ENCODE peak calls at places on chromosome 19, in eight cellular contexts. One of them, this sample, is unnamed.

GRCh38 chr19:39046037-39046821 is 13.9 kb upstream of the FBXO27 start:
- DNase-seq in head of caudate nucleus: no peak
- DNase-seq in AG10803: no peak
- DNase-seq in anterior cingulate cortex: no peak
- DNase-seq in endothelial cell: no peak
- DNase-seq in neuronal stem cell: no peak
- DNase-seq in activated CD4-positive, alpha-beta memory T cell treated with anti-CD3 and anti-CD28 coated beads for 36 hours: no peak
- DNase-seq in WTC11: no peak
- DNase-seq in this sample: peak

GRCh38 chr19:6038634-6039405 is 60.9 kb upstream of the RANBP3 start:
- DNase-seq in activated CD4-positive, alpha-beta memory T cell treated with anti-CD3 and anti-CD28 coated beads for 36 hours: peak
- DNase-seq in WTC11: no peak
- DNase-seq in AG10803: no peak
- DNase-seq in endothelial cell: no peak
- DNase-seq in neuronal stem cell: no peak
- DNase-seq in anterior cingulate cortex: no peak
- DNase-seq in head of caudate nucleus: no peak
- DNase-seq in this sample: no peak

GRCh38 chr19:32233885-32234284 is 111.5 kb upstream of the ZNF507 start:
- DNase-seq in activated CD4-positive, alpha-beta memory T cell treated with anti-CD3 and anti-CD28 coated beads for 36 hours: no peak
- DNase-seq in neuronal stem cell: no peak
- DNase-seq in endothelial cell: no peak
- DNase-seq in head of caudate nucleus: no peak
- DNase-seq in AG10803: no peak
- DNase-seq in WTC11: no peak
- DNase-seq in anterior cingulate cortex: no peak
- DNase-seq in this sample: no peak

GRCh38 chr19:53394974-53395839 is at the start of gene ZNF765:
- DNase-seq in WTC11: peak
- DNase-seq in AG10803: peak
- DNase-seq in anterior cingulate cortex: peak
- DNase-seq in neuronal stem cell: peak
- DNase-seq in endothelial cell: peak
- DNase-seq in activated CD4-positive, alpha-beta memory T cell treated with anti-CD3 and anti-CD28 coated beads for 36 hours: peak
- DNase-seq in head of caudate nucleus: peak
- DNase-seq in this sample: peak

GRCh38 chr19:13103585-13103923 is 896 bp upstream of the LYL1 start:
- DNase-seq in WTC11: no peak
- DNase-seq in anterior cingulate cortex: no peak
- DNase-seq in endothelial cell: no peak
- DNase-seq in activated CD4-positive, alpha-beta memory T cell treated with anti-CD3 and anti-CD28 coated beads for 36 hours: no peak
- DNase-seq in head of caudate nucleus: no peak
- DNase-seq in neuronal stem cell: no peak
- DNase-seq in AG10803: no peak
- DNase-seq in this sample: no peak

GRCh38 chr19:41299046-41299754 is 10.8 kb upstream of the CCDC97 start:
- DNase-seq in WTC11: no peak
- DNase-seq in endothelial cell: no peak
- DNase-seq in head of caudate nucleus: no peak
- DNase-seq in neuronal stem cell: no peak
- DNase-seq in activated CD4-positive, alpha-beta memory T cell treated with anti-CD3 and anti-CD28 coated beads for 36 hours: no peak
- DNase-seq in anterior cingulate cortex: no peak
- DNase-seq in AG10803: peak
- DNase-seq in this sample: no peak

GRCh38 chr19:1513492-1514294 is 874 bp upstream of the ADAMTSL5 start:
- DNase-seq in AG10803: peak
- DNase-seq in anterior cingulate cortex: no peak
- DNase-seq in WTC11: peak
- DNase-seq in neuronal stem cell: no peak
- DNase-seq in head of caudate nucleus: no peak
- DNase-seq in activated CD4-positive, alpha-beta memory T cell treated with anti-CD3 and anti-CD28 coated beads for 36 hours: peak
- DNase-seq in endothelial cell: peak
- DNase-seq in this sample: peak

GRCh38 chr19:44943801-44944249 is 1.8 kb downstream of the APOC4 start:
- DNase-seq in WTC11: no peak
- DNase-seq in neuronal stem cell: no peak
- DNase-seq in endothelial cell: no peak
- DNase-seq in anterior cingulate cortex: no peak
- DNase-seq in activated CD4-positive, alpha-beta memory T cell treated with anti-CD3 and anti-CD28 coated beads for 36 hours: no peak
- DNase-seq in head of caudate nucleus: peak
- DNase-seq in AG10803: peak
- DNase-seq in this sample: no peak

GRCh38 chr19:23996549-23996948 is 81.9 kb downstream of the ZNF726 start:
- DNase-seq in AG10803: no peak
- DNase-seq in head of caudate nucleus: no peak
- DNase-seq in neuronal stem cell: no peak
- DNase-seq in anterior cingulate cortex: no peak
- DNase-seq in activated CD4-positive, alpha-beta memory T cell treated with anti-CD3 and anti-CD28 coated beads for 36 hours: no peak
- DNase-seq in WTC11: peak
- DNase-seq in endothelial cell: peak
- DNase-seq in this sample: peak

GRCh38 chr19:45182758-45183157 is 4.2 kb downstream of the BLOC1S3 start:
- DNase-seq in anterior cingulate cortex: no peak
- DNase-seq in endothelial cell: no peak
- DNase-seq in head of caudate nucleus: no peak
- DNase-seq in WTC11: no peak
- DNase-seq in AG10803: no peak
- DNase-seq in neuronal stem cell: no peak
- DNase-seq in activated CD4-positive, alpha-beta memory T cell treated with anti-CD3 and anti-CD28 coated beads for 36 hours: no peak
- DNase-seq in this sample: no peak

GRCh38 chr19:33841685-33842084 is 45.0 kb downstream of the KCTD15 start:
- DNase-seq in neuronal stem cell: no peak
- DNase-seq in WTC11: no peak
- DNase-seq in anterior cingulate cortex: no peak
- DNase-seq in activated CD4-positive, alpha-beta memory T cell treated with anti-CD3 and anti-CD28 coated beads for 36 hours: no peak
- DNase-seq in AG10803: no peak
- DNase-seq in endothelial cell: no peak
- DNase-seq in head of caudate nucleus: peak
- DNase-seq in this sample: no peak

GRCh38 chr19:1052349-1052967 is 12.6 kb downstream of the ABCA7 start:
- DNase-seq in endothelial cell: no peak
- DNase-seq in anterior cingulate cortex: no peak
- DNase-seq in WTC11: no peak
- DNase-seq in AG10803: no peak
- DNase-seq in activated CD4-positive, alpha-beta memory T cell treated with anti-CD3 and anti-CD28 coated beads for 36 hours: no peak
- DNase-seq in head of caudate nucleus: no peak
- DNase-seq in neuronal stem cell: no peak
- DNase-seq in this sample: no peak

GRCh38 chr19:51470966-51471365 is 7.4 kb upstream of the CEACAM18 start:
- DNase-seq in anterior cingulate cortex: no peak
- DNase-seq in activated CD4-positive, alpha-beta memory T cell treated with anti-CD3 and anti-CD28 coated beads for 36 hours: no peak
- DNase-seq in WTC11: no peak
- DNase-seq in neuronal stem cell: no peak
- DNase-seq in head of caudate nucleus: no peak
- DNase-seq in endothelial cell: no peak
- DNase-seq in AG10803: no peak
- DNase-seq in this sample: no peak

GRCh38 chr19:41637484-41637883 is 10.6 kb upstream of the CEACAM4 start:
- DNase-seq in AG10803: no peak
- DNase-seq in activated CD4-positive, alpha-beta memory T cell treated with anti-CD3 and anti-CD28 coated beads for 36 hours: no peak
- DNase-seq in neuronal stem cell: no peak
- DNase-seq in endothelial cell: no peak
- DNase-seq in head of caudate nucleus: no peak
- DNase-seq in anterior cingulate cortex: no peak
- DNase-seq in WTC11: no peak
- DNase-seq in this sample: no peak

GRCh38 chr19:46412034-46412982 is 1.1 kb downstream of the CCDC8 start:
- DNase-seq in endothelial cell: no peak
- DNase-seq in AG10803: no peak
- DNase-seq in activated CD4-positive, alpha-beta memory T cell treated with anti-CD3 and anti-CD28 coated beads for 36 hours: no peak
- DNase-seq in WTC11: no peak
- DNase-seq in neuronal stem cell: no peak
- DNase-seq in anterior cingulate cortex: no peak
- DNase-seq in head of caudate nucleus: no peak
- DNase-seq in this sample: no peak

GRCh38 chr19:49396738-49397505 is 8.9 kb downstream of the KASH5 start:
- DNase-seq in endothelial cell: no peak
- DNase-seq in WTC11: no peak
- DNase-seq in anterior cingulate cortex: no peak
- DNase-seq in head of caudate nucleus: no peak
- DNase-seq in neuronal stem cell: no peak
- DNase-seq in activated CD4-positive, alpha-beta memory T cell treated with anti-CD3 and anti-CD28 coated beads for 36 hours: no peak
- DNase-seq in AG10803: no peak
- DNase-seq in this sample: no peak

GRCh38 chr19:16330368-16330801 is 5.8 kb downstream of the KLF2 start:
- DNase-seq in AG10803: peak
- DNase-seq in head of caudate nucleus: no peak
- DNase-seq in activated CD4-positive, alpha-beta memory T cell treated with anti-CD3 and anti-CD28 coated beads for 36 hours: peak
- DNase-seq in WTC11: no peak
- DNase-seq in neuronal stem cell: no peak
- DNase-seq in endothelial cell: no peak
- DNase-seq in anterior cingulate cortex: no peak
- DNase-seq in this sample: peak

GRCh38 chr19:9947441-9947840 is 11.1 kb upstream of the OLFM2 start:
- DNase-seq in WTC11: no peak
- DNase-seq in activated CD4-positive, alpha-beta memory T cell treated with anti-CD3 and anti-CD28 coated beads for 36 hours: no peak
- DNase-seq in neuronal stem cell: no peak
- DNase-seq in AG10803: no peak
- DNase-seq in anterior cingulate cortex: no peak
- DNase-seq in head of caudate nucleus: no peak
- DNase-seq in endothelial cell: no peak
- DNase-seq in this sample: no peak

GRCh38 chr19:37362733-37363132 is 8.2 kb upstream of the ZNF527 start:
- DNase-seq in WTC11: peak
- DNase-seq in neuronal stem cell: no peak
- DNase-seq in AG10803: no peak
- DNase-seq in activated CD4-positive, alpha-beta memory T cell treated with anti-CD3 and anti-CD28 coated beads for 36 hours: no peak
- DNase-seq in head of caudate nucleus: no peak
- DNase-seq in endothelial cell: no peak
- DNase-seq in anterior cingulate cortex: no peak
- DNase-seq in this sample: peak

GRCh38 chr19:17021793-17022590 is 4.6 kb downstream of the CPAMD8 start:
- DNase-seq in WTC11: no peak
- DNase-seq in endothelial cell: no peak
- DNase-seq in anterior cingulate cortex: no peak
- DNase-seq in neuronal stem cell: no peak
- DNase-seq in activated CD4-positive, alpha-beta memory T cell treated with anti-CD3 and anti-CD28 coated beads for 36 hours: no peak
- DNase-seq in AG10803: peak
- DNase-seq in head of caudate nucleus: no peak
- DNase-seq in this sample: no peak

GRCh38 chr19:19267305-19267704 is 5.8 kb downstream of the TM6SF2 start:
- DNase-seq in WTC11: no peak
- DNase-seq in endothelial cell: no peak
- DNase-seq in head of caudate nucleus: no peak
- DNase-seq in AG10803: no peak
- DNase-seq in activated CD4-positive, alpha-beta memory T cell treated with anti-CD3 and anti-CD28 coated beads for 36 hours: no peak
- DNase-seq in neuronal stem cell: no peak
- DNase-seq in anterior cingulate cortex: no peak
- DNase-seq in this sample: no peak

GRCh38 chr19:3478409-3479176 is 1.7 kb downstream of the SMIM24 start:
- DNase-seq in activated CD4-positive, alpha-beta memory T cell treated with anti-CD3 and anti-CD28 coated beads for 36 hours: peak
- DNase-seq in AG10803: no peak
- DNase-seq in neuronal stem cell: no peak
- DNase-seq in head of caudate nucleus: no peak
- DNase-seq in endothelial cell: no peak
- DNase-seq in WTC11: no peak
- DNase-seq in anterior cingulate cortex: no peak
- DNase-seq in this sample: no peak

GRCh38 chr19:39194832-39195542 is 1.8 kb upstream of the NCCRP1 start:
- DNase-seq in WTC11: no peak
- DNase-seq in activated CD4-positive, alpha-beta memory T cell treated with anti-CD3 and anti-CD28 coated beads for 36 hours: no peak
- DNase-seq in head of caudate nucleus: no peak
- DNase-seq in endothelial cell: no peak
- DNase-seq in neuronal stem cell: no peak
- DNase-seq in anterior cingulate cortex: no peak
- DNase-seq in AG10803: no peak
- DNase-seq in this sample: no peak